ENCODE peak calls at places on chromosomes 13 and 19, in seven cellular contexts. R is IMR-90, K is mesenchymal stem cell, O is neuronal stem cell, M is trophoblast cell, B is H9, N is H1. Z is an unnamed sample.

GRCh38 chr19:41554902-41555301 is 21.1 kb upstream of the CEACAM21 start:
- DNase-seq in O (no peak), N (no peak), B (no peak), K (peak), R (no peak), M (no peak), Z (no peak)

GRCh38 chr19:13794388-13794751 is 873 bp upstream of the ZSWIM4 start:
- DNase-seq in R (peak), B (no peak), M (peak), O (no peak), N (no peak), K (peak), Z (no peak)

GRCh38 chr13:31172001-31172400 is 10.3 kb upstream of the HSPH1 start:
- DNase-seq in B (no peak), R (peak), O (no peak), N (no peak), K (peak), M (no peak), Z (no peak)

GRCh38 chr13:35978607-35979316 is 152.4 kb downstream of the DCLK1 start:
- DNase-seq in B (no peak), K (peak), O (peak), M (peak), R (peak), N (no peak), Z (peak)

GRCh38 chr19:32691952-32692726 is 518 bp downstream of the NUDT19 start:
- DNase-seq in K (peak), M (peak), R (peak), N (no peak), B (peak), O (peak), Z (peak)

GRCh38 chr13:37127706-37128241 is 22.3 kb upstream of the CSNK1A1L start:
- DNase-seq in N (no peak), K (peak), B (no peak), R (peak), O (no peak), M (no peak), Z (no peak)

GRCh38 chr19:55546822-55547614 is 1.7 kb upstream of the SBK3 start:
- DNase-seq in R (peak), N (no peak), K (peak), O (no peak), M (no peak), B (no peak), Z (no peak)

GRCh38 chr13:50126378-50127016 is 111.3 kb downstream of the KCNRG start:
- DNase-seq in B (peak), M (peak), N (no peak), R (peak), K (peak), O (peak), Z (peak)

GRCh38 chr19:18435185-18435841 is 2.6 kb downstream of the ISYNA1 start:
- DNase-seq in B (no peak), R (no peak), N (no peak), O (no peak), K (no peak), M (no peak), Z (no peak)

GRCh38 chr19:49932731-49933131 is 3.4 kb upstream of the NUP62 start:
- DNase-seq in N (no peak), B (no peak), O (no peak), R (no peak), K (no peak), M (no peak), Z (no peak)

GRCh38 chr19:49488046-49488862 is 846 bp downstream of the RPL13A start:
- DNase-seq in R (no peak), N (no peak), M (no peak), B (no peak), O (no peak), K (no peak), Z (peak)

GRCh38 chr13:76067850-76068249 is 431.7 kb downstream of the LMO7 start:
- DNase-seq in K (no peak), N (no peak), R (no peak), B (no peak), O (no peak), M (no peak), Z (no peak)
- H4K8ac ChIP-seq in K (no peak), N (no peak), R (no peak), B (no peak), O (no peak), M (no peak), Z (no peak)

GRCh38 chr13:112818698-112819045 is 128.8 kb downstream of the ATP11A start:
- DNase-seq in B (no peak), N (no peak), O (no peak), M (no peak), R (no peak), K (no peak), Z (no peak)
- H3K18ac ChIP-seq in B (no peak), N (no peak), O (no peak), M (no peak), R (no peak), K (no peak), Z (no peak)

GRCh38 chr19:4760285-4760650 is 31.3 kb upstream of the FEM1A start:
- DNase-seq in R (no peak), N (no peak), B (no peak), O (no peak), M (no peak), K (no peak), Z (no peak)

GRCh38 chr19:4758082-4758481 is 33.5 kb upstream of the FEM1A start:
- DNase-seq in R (no peak), M (no peak), N (no peak), K (no peak), B (no peak), O (no peak), Z (no peak)

GRCh38 chr19:4763021-4763420 is 28.5 kb upstream of the FEM1A start:
- DNase-seq in O (no peak), N (no peak), B (no peak), M (no peak), K (no peak), R (no peak), Z (no peak)

GRCh38 chr19:4758659-4759058 is 32.9 kb upstream of the FEM1A start:
- DNase-seq in N (no peak), M (no peak), R (no peak), K (no peak), B (no peak), O (no peak), Z (no peak)

DNA sequence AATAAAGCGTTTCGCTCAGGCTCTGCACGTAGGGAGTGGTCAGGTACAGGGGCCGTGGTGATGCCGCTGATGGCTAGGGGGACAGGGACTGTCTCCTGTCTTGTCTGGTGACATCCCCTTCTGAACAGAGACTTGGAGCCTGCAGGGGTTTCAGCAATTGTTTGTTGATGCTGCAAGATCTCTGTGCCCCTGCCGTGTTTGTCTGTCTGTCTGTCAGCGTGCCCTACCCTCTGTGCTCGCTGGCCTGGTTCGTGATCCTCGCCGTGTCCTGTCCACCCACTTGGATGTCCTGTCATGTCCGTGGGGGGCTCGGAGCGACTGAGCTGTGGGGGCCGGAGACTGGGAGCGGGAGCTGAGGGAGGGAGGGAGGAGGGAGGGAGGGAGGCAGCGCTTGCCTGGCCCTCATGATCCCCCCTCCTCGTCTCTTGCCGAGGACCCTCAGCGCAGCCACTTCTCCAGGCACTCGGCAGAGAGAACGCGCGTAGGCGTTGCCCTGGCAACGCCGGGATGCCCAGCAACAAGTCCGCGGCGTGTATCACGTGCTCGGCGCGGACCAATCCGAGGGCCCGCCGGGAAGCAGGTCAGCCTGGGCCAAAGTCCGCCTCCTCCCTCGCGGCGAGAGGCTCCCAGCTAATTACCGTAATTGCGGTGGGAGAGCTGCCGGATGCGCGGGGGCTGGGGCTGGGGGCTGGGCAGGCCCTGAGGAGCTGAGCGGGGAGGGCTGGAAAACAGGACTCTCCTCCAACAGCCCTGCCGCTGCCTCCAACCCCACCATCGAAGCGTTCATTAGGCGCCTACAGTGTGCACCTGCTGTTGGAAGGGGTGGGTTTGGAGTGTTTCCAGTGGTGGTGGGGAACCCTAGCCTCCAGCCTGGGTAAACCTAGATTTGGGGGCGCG is 31.9 kb upstream of the FEM1A start:
- DNase-seq in N (peak), R (peak), B (peak), O (peak), M (peak), K (peak), Z (peak)
- H4K8ac ChIP-seq in N (no peak), R (no peak), B (no peak), O (no peak), M (no peak), K (no peak), Z (no peak)

GRCh38 chr13:63490149-63490548 is 2074.5 kb upstream of the PCDH20 start:
- DNase-seq in N (no peak), K (no peak), O (no peak), B (no peak), R (no peak), M (no peak), Z (no peak)
- H3K18ac ChIP-seq in N (no peak), K (no peak), O (no peak), B (no peak), R (no peak), M (no peak), Z (no peak)

DNA sequence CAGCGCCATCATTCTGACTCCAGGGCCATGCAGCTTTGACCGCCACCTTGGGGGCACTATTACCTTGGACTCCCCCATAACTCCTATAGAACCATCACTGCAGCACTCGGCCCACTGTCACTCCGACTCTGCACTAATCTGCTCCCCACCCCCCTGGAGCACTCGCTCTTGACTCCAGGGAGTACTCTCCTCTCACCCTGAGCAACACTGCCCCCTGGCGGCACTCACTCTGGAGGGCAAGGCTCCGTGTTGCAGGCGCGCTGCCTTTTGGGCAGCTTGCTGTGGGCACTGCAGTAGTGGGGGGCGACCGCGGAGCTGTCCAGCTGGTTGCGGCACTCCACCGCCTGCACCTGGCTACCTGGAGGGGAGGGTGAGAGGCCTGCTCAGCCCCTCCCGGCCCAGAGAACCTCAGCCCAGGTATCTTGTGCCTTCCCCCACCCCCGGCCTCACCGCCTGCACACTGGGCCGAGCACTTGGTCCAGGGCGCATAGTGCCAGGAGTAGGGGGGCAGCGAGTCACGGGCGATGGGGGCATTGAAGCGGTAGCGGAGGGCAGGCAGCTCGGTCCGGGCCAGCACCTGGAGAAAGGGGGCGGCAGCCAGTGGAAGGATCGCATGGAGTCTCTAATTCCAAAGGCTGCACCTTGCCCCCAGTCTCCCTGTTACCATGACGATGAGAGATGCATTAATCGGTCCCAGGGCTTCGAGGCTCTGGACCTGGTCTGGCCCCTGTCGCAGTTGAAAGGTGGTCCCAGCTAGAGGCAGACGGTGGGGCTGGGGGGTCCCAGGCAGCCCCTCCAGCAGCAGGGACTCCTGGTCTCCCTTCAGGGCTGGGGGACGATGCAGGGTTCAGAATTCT is 8.9 kb upstream of the MYO1F start:
- DNase-seq in R (no peak), M (peak), O (peak), B (peak), K (peak), N (peak), Z (peak)
- H4K8ac ChIP-seq in R (no peak), M (no peak), O (peak), B (no peak), K (no peak), N (no peak), Z (no peak)

GRCh38 chr13:96785986-96786385 is 208.3 kb downstream of the OXGR1 start:
- DNase-seq in R (no peak), O (no peak), B (no peak), N (no peak), K (no peak), M (no peak), Z (no peak)

GRCh38 chr13:96779691-96780090 is 214.6 kb downstream of the OXGR1 start:
- DNase-seq in R (no peak), M (no peak), B (no peak), K (no peak), N (no peak), O (no peak), Z (no peak)

GRCh38 chr13:96781141-96781540 is 213.1 kb downstream of the OXGR1 start:
- DNase-seq in K (no peak), O (no peak), B (no peak), M (no peak), R (no peak), N (no peak), Z (no peak)

GRCh38 chr13:96780105-96780504 is 214.2 kb downstream of the OXGR1 start:
- DNase-seq in B (no peak), R (no peak), O (no peak), N (no peak), M (no peak), K (no peak), Z (no peak)

DNA sequence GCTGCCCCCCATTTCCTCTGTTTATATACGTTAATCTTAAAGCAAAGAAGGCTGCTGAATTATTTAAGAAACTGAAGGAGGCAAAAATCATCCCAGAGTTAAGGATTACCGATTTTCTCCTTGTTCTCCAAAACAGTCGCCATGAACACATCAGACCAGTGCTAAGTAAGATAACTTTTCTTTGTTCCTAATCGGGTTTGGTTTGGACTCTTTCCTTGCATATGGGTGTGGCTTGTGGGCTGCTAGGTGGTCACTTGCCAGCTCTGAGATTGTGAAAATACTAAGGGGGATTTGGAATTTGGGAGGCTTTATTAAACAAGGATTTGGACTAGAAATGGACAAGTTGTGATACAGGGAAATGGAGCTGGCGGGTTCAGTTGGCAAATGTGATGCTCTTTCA is 212.1 kb downstream of the OXGR1 start:
- DNase-seq in O (no peak), K (no peak), N (no peak), R (no peak), M (no peak), B (no peak), Z (no peak)
- H3K18ac ChIP-seq in O (no peak), K (peak), N (no peak), R (no peak), M (no peak), B (no peak), Z (no peak)

GRCh38 chr13:114050536-114051450 is 76.9 kb upstream of the C13orf46 start:
- DNase-seq in R (no peak), M (no peak), B (no peak), N (no peak), O (no peak), K (no peak), Z (no peak)

GRCh38 chr13:114048463-114048862 is 74.6 kb upstream of the C13orf46 start:
- DNase-seq in M (no peak), R (no peak), O (no peak), B (peak), K (no peak), N (no peak), Z (no peak)

GRCh38 chr13:114049626-114050101 is 75.8 kb upstream of the C13orf46 start:
- DNase-seq in B (no peak), M (no peak), N (no peak), R (no peak), K (no peak), O (no peak), Z (no peak)

GRCh38 chr13:114047358-114047881 is 73.5 kb upstream of the C13orf46 start:
- DNase-seq in K (peak), B (no peak), R (peak), O (no peak), M (no peak), N (no peak), Z (no peak)

GRCh38 chr13:114049026-114049425 is 75.2 kb upstream of the C13orf46 start:
- DNase-seq in M (no peak), R (no peak), N (no peak), K (no peak), O (no peak), B (no peak), Z (no peak)
- H4K8ac ChIP-seq in M (no peak), R (no peak), N (no peak), K (no peak), O (no peak), B (no peak), Z (no peak)

DNA sequence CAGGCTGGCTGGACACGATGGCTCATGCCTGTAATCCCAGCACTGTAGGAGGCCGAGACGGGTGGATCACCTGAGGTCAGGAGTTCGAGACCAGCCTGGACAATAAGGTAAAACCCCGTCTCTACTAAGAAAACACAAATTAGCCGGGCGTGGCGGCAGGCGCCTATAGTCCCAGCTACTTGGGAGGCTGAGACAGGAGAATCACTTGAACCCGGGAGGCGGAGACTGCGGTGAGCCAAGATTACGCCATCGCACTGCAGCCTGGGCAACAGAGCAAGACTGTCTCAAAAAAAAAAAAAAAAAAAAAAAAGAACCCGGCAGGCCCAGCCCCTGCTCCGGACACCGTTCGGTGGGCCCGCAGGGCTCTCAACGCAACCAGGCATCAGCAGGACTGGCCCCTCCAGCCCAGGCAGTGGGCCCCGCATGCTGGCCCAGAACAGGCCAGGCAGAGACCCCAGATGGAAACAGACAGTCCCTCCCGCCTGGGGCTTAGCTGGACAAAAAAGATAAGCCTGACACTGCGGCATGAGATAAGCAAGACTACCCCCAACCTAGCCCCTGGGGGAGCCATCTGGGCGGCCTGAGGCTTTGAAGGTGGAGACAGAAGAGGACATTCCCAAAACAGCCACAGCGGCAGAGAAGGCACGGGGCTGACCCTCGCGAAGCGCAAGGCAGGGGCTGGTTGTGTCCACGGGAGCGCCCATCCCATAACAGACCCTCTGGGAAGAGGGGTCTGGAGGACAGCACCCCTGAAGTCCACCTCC is 11.6 kb downstream of the REXO1 start:
- DNase-seq in K (no peak), N (no peak), B (no peak), M (peak), O (no peak), R (no peak), Z (no peak)
- H3K18ac ChIP-seq in K (no peak), N (no peak), B (no peak), M (peak), O (no peak), R (no peak), Z (no peak)

GRCh38 chr19:17234911-17235617 is 9.0 kb downstream of the OCEL1 start:
- DNase-seq in M (no peak), N (no peak), O (no peak), K (peak), B (peak), R (peak), Z (peak)
- H4K8ac ChIP-seq in M (peak), N (peak), O (peak), K (peak), B (no peak), R (no peak), Z (no peak)